ENCODE peak calls at places on chromosomes 7 and 10, in four cellular contexts. One of them, this sample, is unnamed.

GRCh38 chr7:85833071-85833470 is 646.2 kb upstream of the SEMA3D start:
- DNase-seq in tibial nerve: no peak
- DNase-seq in fibroblast of the aortic adventitia: peak
- DNase-seq in cardiac muscle cell: peak
- DNase-seq in this sample: no peak

GRCh38 chr7:11910253-11910652 is 78.3 kb upstream of the THSD7A start:
- DNase-seq in cardiac muscle cell: no peak
- DNase-seq in tibial nerve: no peak
- DNase-seq in fibroblast of the aortic adventitia: no peak
- DNase-seq in this sample: no peak

GRCh38 chr10:8404721-8405120 is 350.2 kb downstream of the GATA3 start:
- DNase-seq in cardiac muscle cell: no peak
- DNase-seq in fibroblast of the aortic adventitia: no peak
- DNase-seq in tibial nerve: no peak
- DNase-seq in this sample: no peak

GRCh38 chr7:148527717-148528168 is 62.8 kb upstream of the C7orf33 start:
- DNase-seq in tibial nerve: peak
- DNase-seq in cardiac muscle cell: peak
- DNase-seq in fibroblast of the aortic adventitia: peak
- DNase-seq in this sample: peak

GRCh38 chr7:21946228-21946709 is 570 bp upstream of the CDCA7L start:
- DNase-seq in fibroblast of the aortic adventitia: no peak
- DNase-seq in tibial nerve: no peak
- DNase-seq in cardiac muscle cell: no peak
- DNase-seq in this sample: no peak

GRCh38 chr7:97022451-97023306 is 2.0 kb downstream of the DLX5 start:
- DNase-seq in fibroblast of the aortic adventitia: no peak
- DNase-seq in tibial nerve: no peak
- DNase-seq in cardiac muscle cell: no peak
- DNase-seq in this sample: no peak

GRCh38 chr7:157224627-157225026 is 85.9 kb downstream of the UBE3C start:
- DNase-seq in tibial nerve: no peak
- DNase-seq in fibroblast of the aortic adventitia: peak
- DNase-seq in cardiac muscle cell: peak
- DNase-seq in this sample: no peak

GRCh38 chr7:157494506-157495176 is 157.8 kb downstream of the DNAJB6 start:
- DNase-seq in tibial nerve: no peak
- DNase-seq in fibroblast of the aortic adventitia: no peak
- DNase-seq in cardiac muscle cell: no peak
- DNase-seq in this sample: peak

GRCh38 chr7:132394283-132395003 is 181.8 kb downstream of the PLXNA4 start:
- DNase-seq in tibial nerve: no peak
- DNase-seq in fibroblast of the aortic adventitia: peak
- DNase-seq in cardiac muscle cell: peak
- DNase-seq in this sample: peak

DNA sequence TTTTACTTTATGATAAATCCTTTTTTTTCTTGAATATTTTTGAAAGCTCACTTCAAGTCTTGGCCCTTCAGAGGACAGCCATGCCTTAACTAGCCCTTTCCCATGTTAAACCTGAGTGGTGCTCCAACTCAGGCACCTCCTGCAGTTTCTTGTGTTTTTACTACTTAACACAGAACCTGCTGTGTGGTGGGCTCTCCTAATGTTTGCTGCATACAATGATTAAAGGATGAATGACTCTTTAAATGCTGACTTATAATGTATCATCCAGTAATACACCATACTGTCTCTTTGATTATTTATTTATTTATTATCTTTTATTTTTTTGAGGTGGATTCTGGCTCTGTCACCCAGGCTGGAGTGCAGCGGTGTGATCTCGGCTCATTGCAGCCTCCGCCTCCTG is 179.4 kb downstream of the SEMA3E start:
- DNase-seq in cardiac muscle cell: no peak
- DNase-seq in tibial nerve: no peak
- DNase-seq in fibroblast of the aortic adventitia: no peak
- DNase-seq in this sample: no peak
- TF ChIP-seq CTCF in cardiac muscle cell: no peak
- TF ChIP-seq CTCF in tibial nerve: no peak
- TF ChIP-seq CTCF in fibroblast of the aortic adventitia: no peak
- TF ChIP-seq CTCF in this sample: no peak

GRCh38 chr10:86231796-86232560 is 134.6 kb downstream of the GRID1 start:
- DNase-seq in fibroblast of the aortic adventitia: no peak
- DNase-seq in cardiac muscle cell: no peak
- DNase-seq in tibial nerve: no peak
- DNase-seq in this sample: no peak

GRCh38 chr10:86229378-86229777 is 137.2 kb downstream of the GRID1 start:
- DNase-seq in fibroblast of the aortic adventitia: no peak
- DNase-seq in cardiac muscle cell: no peak
- DNase-seq in tibial nerve: no peak
- DNase-seq in this sample: no peak

GRCh38 chr10:86232646-86233045 is 133.9 kb downstream of the GRID1 start:
- DNase-seq in tibial nerve: no peak
- DNase-seq in cardiac muscle cell: no peak
- DNase-seq in fibroblast of the aortic adventitia: no peak
- DNase-seq in this sample: no peak

GRCh38 chr10:86229811-86230409 is 136.7 kb downstream of the GRID1 start:
- DNase-seq in tibial nerve: no peak
- DNase-seq in fibroblast of the aortic adventitia: no peak
- DNase-seq in cardiac muscle cell: no peak
- DNase-seq in this sample: no peak

DNA sequence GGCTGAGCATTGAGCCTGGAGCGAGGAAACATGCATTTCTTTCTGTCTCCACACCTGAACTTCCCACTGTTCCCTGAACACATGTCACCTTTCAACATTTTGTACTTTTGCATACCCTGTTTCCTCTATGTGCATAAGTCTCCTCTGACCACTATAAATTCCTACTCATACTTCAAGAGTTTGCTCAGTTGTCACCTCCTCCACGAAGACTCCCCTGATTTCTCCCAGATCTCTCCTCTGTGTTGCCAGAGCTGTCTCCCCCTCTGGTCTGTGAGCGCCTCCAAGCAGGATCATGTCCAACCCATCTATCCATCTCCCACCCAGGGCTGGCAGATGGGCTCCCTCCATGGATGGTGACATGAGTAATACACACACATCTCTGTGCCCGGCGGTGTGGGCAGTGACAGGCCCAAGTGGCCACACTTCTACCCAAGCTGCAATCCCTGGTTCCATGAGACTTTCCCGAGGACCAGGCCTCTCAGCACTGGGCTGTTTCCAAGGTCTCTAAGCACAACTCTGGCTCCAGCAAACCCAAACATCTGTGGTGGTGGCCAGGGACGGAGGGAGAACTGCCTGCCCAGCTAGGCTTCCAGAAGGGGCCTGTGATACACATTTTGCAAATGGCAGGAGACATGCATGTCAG is 135.9 kb downstream of the GRID1 start:
- DNase-seq in cardiac muscle cell: no peak
- DNase-seq in fibroblast of the aortic adventitia: no peak
- DNase-seq in tibial nerve: no peak
- DNase-seq in this sample: no peak
- TF ChIP-seq CTCF in cardiac muscle cell: no peak
- TF ChIP-seq CTCF in fibroblast of the aortic adventitia: no peak
- TF ChIP-seq CTCF in tibial nerve: no peak
- TF ChIP-seq CTCF in this sample: no peak

DNA sequence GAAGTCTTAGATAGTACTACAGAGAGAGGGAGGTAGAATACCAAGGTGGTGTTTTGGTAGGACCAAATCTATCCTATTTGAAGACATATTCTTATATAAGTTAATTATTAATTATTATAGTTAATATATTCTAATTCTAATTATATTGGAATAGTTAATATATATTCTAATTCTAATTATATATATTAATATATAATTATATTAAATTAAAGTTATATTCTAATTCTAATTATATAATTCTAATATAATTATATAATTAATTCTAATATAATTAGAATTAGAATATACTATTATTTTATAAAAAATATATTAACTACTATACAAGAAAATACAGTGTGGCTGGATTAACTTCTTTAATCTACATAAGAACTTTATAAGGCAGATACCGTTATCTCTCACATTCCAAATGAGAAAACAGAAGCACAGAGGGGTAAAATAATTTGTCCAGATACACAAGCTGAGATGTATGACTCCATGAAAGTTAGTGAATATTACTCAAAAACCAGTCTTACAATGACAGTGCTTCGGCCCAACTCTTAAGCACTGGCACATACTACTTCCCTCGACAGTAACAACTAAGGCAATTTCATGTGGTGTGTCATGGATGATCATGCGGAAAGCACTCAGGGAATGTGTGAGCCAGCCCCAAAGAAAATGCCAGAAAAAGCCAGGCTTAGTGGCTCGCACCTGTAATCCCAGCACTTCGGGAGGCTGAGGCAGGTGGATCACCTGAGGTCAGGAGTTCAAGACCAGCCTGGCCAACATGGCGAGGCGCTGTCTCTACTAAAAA is 42.6 kb downstream of the TYW1B start:
- DNase-seq in fibroblast of the aortic adventitia: peak
- DNase-seq in cardiac muscle cell: no peak
- DNase-seq in tibial nerve: no peak
- DNase-seq in this sample: no peak
- TF ChIP-seq CTCF in fibroblast of the aortic adventitia: no peak
- TF ChIP-seq CTCF in cardiac muscle cell: no peak
- TF ChIP-seq CTCF in tibial nerve: no peak
- TF ChIP-seq CTCF in this sample: no peak

GRCh38 chr7:73829921-73830617 is 727 bp upstream of the CLDN4 start:
- DNase-seq in cardiac muscle cell: no peak
- DNase-seq in fibroblast of the aortic adventitia: no peak
- DNase-seq in tibial nerve: no peak
- DNase-seq in this sample: no peak
- TF ChIP-seq CTCF in cardiac muscle cell: no peak
- TF ChIP-seq CTCF in fibroblast of the aortic adventitia: no peak
- TF ChIP-seq CTCF in tibial nerve: no peak
- TF ChIP-seq CTCF in this sample: no peak

DNA sequence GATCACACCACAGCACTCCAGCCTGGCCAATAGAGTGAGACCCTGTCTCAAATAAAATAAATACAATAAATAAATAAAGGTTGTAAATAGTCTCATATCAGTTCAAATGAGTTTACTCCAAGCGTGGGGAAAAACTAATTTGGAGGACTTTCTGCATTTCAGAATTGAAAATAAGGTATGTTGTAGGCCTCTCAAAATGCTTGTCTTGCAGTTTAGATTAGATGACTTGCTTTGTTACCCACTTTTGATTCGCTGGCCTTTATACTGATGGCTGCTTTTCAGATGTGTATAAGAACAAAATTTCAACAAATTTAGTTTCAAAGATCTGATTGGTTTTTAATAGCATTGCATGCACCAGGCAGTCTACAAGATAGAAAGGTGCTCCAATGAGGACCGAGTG is 2.2 kb upstream of the C10orf143 start:
- DNase-seq in cardiac muscle cell: no peak
- DNase-seq in tibial nerve: no peak
- DNase-seq in fibroblast of the aortic adventitia: no peak
- DNase-seq in this sample: no peak
- TF ChIP-seq CTCF in cardiac muscle cell: no peak
- TF ChIP-seq CTCF in tibial nerve: no peak
- TF ChIP-seq CTCF in fibroblast of the aortic adventitia: no peak
- TF ChIP-seq CTCF in this sample: no peak

GRCh38 chr10:99681553-99681952 is 22.2 kb downstream of the ENTPD7 start:
- DNase-seq in cardiac muscle cell: peak
- DNase-seq in fibroblast of the aortic adventitia: peak
- DNase-seq in tibial nerve: no peak
- DNase-seq in this sample: no peak

GRCh38 chr10:99685232-99686041 is 26.1 kb downstream of the ENTPD7 start:
- DNase-seq in cardiac muscle cell: no peak
- DNase-seq in tibial nerve: no peak
- DNase-seq in fibroblast of the aortic adventitia: no peak
- DNase-seq in this sample: no peak

GRCh38 chr10:99682032-99682431 is 22.7 kb downstream of the ENTPD7 start:
- DNase-seq in tibial nerve: no peak
- DNase-seq in cardiac muscle cell: no peak
- DNase-seq in fibroblast of the aortic adventitia: no peak
- DNase-seq in this sample: no peak

GRCh38 chr10:99678921-99679320 is 19.6 kb downstream of the ENTPD7 start:
- DNase-seq in fibroblast of the aortic adventitia: no peak
- DNase-seq in cardiac muscle cell: no peak
- DNase-seq in tibial nerve: no peak
- DNase-seq in this sample: no peak

GRCh38 chr10:99682752-99683151 is 23.4 kb downstream of the ENTPD7 start:
- DNase-seq in fibroblast of the aortic adventitia: no peak
- DNase-seq in tibial nerve: no peak
- DNase-seq in cardiac muscle cell: no peak
- DNase-seq in this sample: no peak
- TF ChIP-seq CTCF in fibroblast of the aortic adventitia: no peak
- TF ChIP-seq CTCF in tibial nerve: no peak
- TF ChIP-seq CTCF in cardiac muscle cell: peak
- TF ChIP-seq CTCF in this sample: no peak